ENCODE peak calls at places on chromosomes 7 and 10, in five cellular contexts. V is heart left ventricle, Y is GM12865, C is AG04450, U is pancreas. B is an unnamed sample.

GRCh38 chr7:99120503-99120902 is 23.4 kb downstream of the SMURF1 start:
- DNase-seq in V (no peak), Y (no peak), C (no peak), U (no peak), B (no peak)

GRCh38 chr7:115838829-115839228 is 191.7 kb downstream of the TFEC start:
- DNase-seq in V (no peak), Y (no peak), C (no peak), U (no peak), B (no peak)

GRCh38 chr7:88206235-88206634 is 13.6 kb downstream of the SRI start:
- DNase-seq in V (no peak), Y (no peak), C (no peak), U (no peak), B (no peak)

GRCh38 chr7:5665106-5666025 is 116.1 kb downstream of the RNF216 start:
- DNase-seq in V (peak; percentile 68), Y (peak; percentile 83), C (peak; percentile 44), U (peak; percentile 40), B (no peak)

GRCh38 chr10:48602401-48603135 is 2.3 kb downstream of the ARHGAP22 start:
- DNase-seq in V (no peak), Y (no peak), C (no peak), U (no peak), B (no peak)

GRCh38 chr7:80918909-80919721 is at the start of gene SEMA3C:
- DNase-seq in V (peak; percentile 94), Y (no peak), C (peak; percentile 87), U (peak; percentile 79), B (peak; percentile 96)

GRCh38 chr7:46283852-46284251 is 362.8 kb upstream of the IGFBP3 start:
- DNase-seq in V (peak; percentile 58), Y (no peak), C (no peak), U (no peak), B (no peak)

GRCh38 chr7:150978136-150978789 is at the start of gene KCNH2:
- DNase-seq in V (peak; percentile 86), Y (no peak), C (no peak), U (no peak), B (peak; percentile 61)

GRCh38 chr7:35648367-35648766 is 46.6 kb downstream of the HERPUD2 start:
- DNase-seq in V (no peak), Y (no peak), C (no peak), U (no peak), B (no peak)

GRCh38 chr7:154863766-154864530 is 139.0 kb downstream of the PAXIP1 start:
- DNase-seq in V (no peak), Y (no peak), C (no peak), U (no peak), B (no peak)

GRCh38 chr7:54663603-54664234 is 95.3 kb downstream of the SEC61G start:
- DNase-seq in V (no peak), Y (no peak), C (no peak), U (no peak), B (no peak)

GRCh38 chr7:106731637-106732036 is 70.7 kb upstream of the CCDC71L start:
- DNase-seq in V (no peak), Y (no peak), C (no peak), U (no peak), B (no peak)

GRCh38 chr10:79149662-79150443 is 81.1 kb downstream of the ZMIZ1 start:
- DNase-seq in V (peak; percentile 92), Y (peak; percentile 54), C (no peak), U (no peak), B (peak; percentile 92)

GRCh38 chr10:35000936-35001335 is 89.2 kb downstream of the CUL2 start:
- DNase-seq in V (no peak), Y (no peak), C (no peak), U (no peak), B (no peak)

GRCh38 chr7:128221929-128222403 is 19.1 kb upstream of the LEP start:
- DNase-seq in V (no peak), Y (no peak), C (no peak), U (no peak), B (no peak)

GRCh38 chr7:19079066-19079465 is 38.4 kb downstream of the TWIST1 start:
- DNase-seq in V (no peak), Y (no peak), C (no peak), U (no peak), B (no peak)

GRCh38 chr7:46220066-46220630 is 299.1 kb upstream of the IGFBP3 start:
- DNase-seq in V (no peak), Y (no peak), C (no peak), U (no peak), B (no peak)

GRCh38 chr7:156768698-156769472 is 124.1 kb downstream of the LMBR1 start:
- DNase-seq in V (no peak), Y (peak; percentile 39), C (no peak), U (no peak), B (peak; percentile 41)

GRCh38 chr7:105567024-105567423 is 14.3 kb downstream of the EFCAB10 start:
- DNase-seq in V (no peak), Y (no peak), C (no peak), U (no peak), B (no peak)

GRCh38 chr7:66076459-66077329 is 1.1 kb downstream of the ASL start:
- DNase-seq in V (no peak), Y (no peak), C (no peak), U (peak; percentile 29), B (no peak)

GRCh38 chr10:114042895-114043531 is 653 bp upstream of the ADRB1 start:
- DNase-seq in V (peak; percentile 79), Y (peak; percentile 59), C (no peak), U (peak; percentile 48), B (no peak)

GRCh38 chr10:129764011-129764900 is 199.8 kb downstream of the EBF3 start:
- DNase-seq in V (peak; percentile 11), Y (no peak), C (no peak), U (no peak), B (peak; percentile 34)

GRCh38 chr10:26367771-26368170 is 70.4 kb upstream of the APBB1IP start:
- DNase-seq in V (no peak), Y (peak; percentile 57), C (no peak), U (no peak), B (no peak)

GRCh38 chr10:101062231-101063161 is 707 bp downstream of the KAZALD1 start:
- DNase-seq in V (peak; percentile 73), Y (peak; percentile 79), C (no peak), U (peak; percentile 53), B (peak; percentile 89)

GRCh38 chr10:95873139-95873538 is 34.6 kb upstream of the CC2D2B start:
- DNase-seq in V (no peak), Y (no peak), C (no peak), U (no peak), B (no peak)

GRCh38 chr10:65100146-65100545 is 1578.9 kb downstream of the REEP3 start:
- DNase-seq in V (no peak), Y (no peak), C (no peak), U (no peak), B (no peak)

GRCh38 chr10:2949948-2950354 is 117.4 kb upstream of the PFKP start:
- DNase-seq in V (no peak), Y (peak; percentile 49), C (no peak), U (no peak), B (no peak)

GRCh38 chr10:5567477-5567876 is 42.7 kb downstream of the CALML3 start:
- DNase-seq in V (no peak), Y (no peak), C (no peak), U (no peak), B (no peak)

GRCh38 chr7:2863461-2864066 is 19.5 kb upstream of the GNA12 start:
- DNase-seq in V (peak; percentile 89), Y (peak; percentile 95), C (peak; percentile 84), U (peak; percentile 62), B (peak; percentile 83)

GRCh38 chr10:45001382-45002148 is 842 bp downstream of the ZNF22 start:
- DNase-seq in V (peak; percentile 88), Y (peak; percentile 83), C (no peak), U (peak; percentile 79), B (peak; percentile 75)

GRCh38 chr10:59387951-59388431 is 25.6 kb upstream of the FAM13C start:
- DNase-seq in V (no peak), Y (no peak), C (peak; percentile 67), U (no peak), B (no peak)

GRCh38 chr7:136086712-136087111 is 109.6 kb upstream of the MTPN start:
- DNase-seq in V (peak; percentile 63), Y (peak; percentile 24), C (peak; percentile 69), U (peak; percentile 74), B (peak; percentile 38)

GRCh38 chr10:118566911-118567310 is 28.5 kb downstream of the PRLHR start:
- DNase-seq in V (no peak), Y (no peak), C (no peak), U (no peak), B (no peak)

GRCh38 chr10:118569882-118570252 is 25.6 kb downstream of the PRLHR start:
- DNase-seq in V (no peak), Y (no peak), C (no peak), U (no peak), B (no peak)

GRCh38 chr10:118567701-118568248 is 27.7 kb downstream of the PRLHR start:
- DNase-seq in V (no peak), Y (no peak), C (no peak), U (no peak), B (no peak)

GRCh38 chr10:118569241-118569881 is 26.1 kb downstream of the PRLHR start:
- DNase-seq in V (no peak), Y (no peak), C (no peak), U (no peak), B (no peak)

DNA sequence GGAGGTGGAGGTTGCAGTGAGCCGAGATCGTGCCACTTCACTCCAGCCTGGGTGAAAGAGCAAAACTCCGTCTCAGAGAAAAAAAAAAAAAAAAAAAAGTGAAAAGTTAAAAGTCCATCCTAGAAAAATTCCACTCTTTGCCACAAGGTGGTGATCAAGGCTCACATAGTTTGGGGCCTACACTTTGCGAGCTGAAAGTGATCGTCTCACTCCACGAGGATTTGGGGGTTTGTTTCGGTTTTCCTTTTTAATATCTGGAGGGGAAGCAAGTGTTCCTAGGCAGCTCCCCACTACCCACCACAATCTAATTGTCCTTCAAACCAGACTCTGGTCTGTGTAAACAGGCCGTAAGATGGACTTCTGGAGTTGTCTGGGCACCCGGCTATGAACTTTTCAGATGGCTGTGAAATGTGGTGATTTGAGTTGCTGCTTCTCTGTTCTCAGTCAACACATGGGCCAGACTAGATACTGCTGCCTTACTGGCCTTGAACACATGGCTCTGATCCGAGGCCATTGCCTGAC is 27.1 kb downstream of the PRLHR start:
- DNase-seq in V (no peak), Y (peak; percentile 65), C (peak; percentile 10), U (peak; percentile 42), B (no peak)
- H3K4me3 ChIP-seq in V (no peak overlapping the region), Y (no peak overlapping the region), C (peak overlapping the region; percentile 35), U (no peak overlapping the region), B (no peak overlapping the region)

DNA sequence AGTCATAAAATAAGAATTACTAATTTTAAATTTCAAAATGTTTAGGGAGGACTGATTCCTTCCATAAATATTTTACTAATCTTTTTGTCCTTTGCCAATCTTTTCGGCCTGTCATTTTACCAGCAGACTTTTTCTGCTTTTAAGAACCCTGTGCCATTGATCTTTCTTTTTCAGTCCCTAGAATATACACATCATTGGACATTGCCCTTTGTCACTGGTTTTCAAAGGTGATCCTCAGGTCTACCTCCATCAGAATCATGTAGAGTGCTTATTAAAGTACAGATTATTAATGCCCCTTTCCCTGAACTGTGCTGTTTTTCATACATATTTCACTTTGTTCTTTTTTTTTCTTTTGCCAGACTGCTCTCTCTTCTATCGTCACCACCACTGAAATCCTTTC is 43.8 kb downstream of the SHOC2 start:
- DNase-seq in V (no peak), Y (no peak), C (no peak), U (no peak), B (no peak)
- H3K4me3 ChIP-seq in V (no peak overlapping the region), Y (no peak overlapping the region), C (no peak overlapping the region), U (no peak overlapping the region), B (no peak overlapping the region)

GRCh38 chr10:119090968-119091367 is 10.4 kb upstream of the EIF3A start:
- DNase-seq in V (no peak), Y (peak; percentile 76), C (no peak), U (no peak), B (no peak)
- H3K4me3 ChIP-seq in V (no peak overlapping the region), Y (no peak overlapping the region), C (no peak overlapping the region), U (no peak overlapping the region), B (no peak overlapping the region)

GRCh38 chr7:32253245-32253644 is 183.0 kb upstream of the PDE1C start:
- DNase-seq in V (no peak), Y (no peak), C (no peak), U (no peak), B (no peak)
- H3K4me3 ChIP-seq in V (no peak overlapping the region), Y (no peak overlapping the region), C (no peak overlapping the region), U (no peak overlapping the region), B (no peak overlapping the region)

B was measured in left lung.